ENCODE peak calls at places on chromosome X, in four cellular contexts. C is sigmoid colon, X is endothelial cell of umbilical vein, V is lower leg skin. M is an unnamed sample.

GRCh38 chrX:10011991-10012390 is 44.8 kb downstream of the CLDN34 start:
- DNase-seq in V (peak; percentile 52), X (peak; percentile 25), C (peak; percentile 46), M (no peak)

GRCh38 chrX:13911581-13911980 is 94.7 kb upstream of the GPM6B start:
- DNase-seq in X (no peak), V (no peak), C (no peak), M (no peak)

GRCh38 chrX:65926095-65927019 is 113.5 kb downstream of the VSIG4 start:
- DNase-seq in X (no peak), V (no peak), C (no peak), M (no peak)

GRCh38 chrX:63754141-63754859 is 30.7 kb downstream of the ARHGEF9 start:
- DNase-seq in C (no peak), V (peak; percentile 86), X (peak; percentile 46), M (no peak)

GRCh38 chrX:103774070-103774642 is 2.5 kb upstream of the PLP1 start:
- DNase-seq in V (peak; percentile 31), X (peak; percentile 40), C (no peak), M (no peak)

GRCh38 chrX:155544886-155545285 is 67.9 kb downstream of the TMLHE start:
- DNase-seq in X (no peak), V (no peak), C (no peak), M (no peak)

GRCh38 chrX:154727418-154728323 is 23.2 kb downstream of the GAB3 start:
- DNase-seq in X (peak; percentile 86), V (peak; percentile 90), C (peak; percentile 88), M (no peak)

GRCh38 chrX:38172596-38172995 is 48.1 kb downstream of the SRPX start:
- DNase-seq in V (no peak), C (no peak), X (no peak), M (no peak)

GRCh38 chrX:1397001-1397400 is 5.1 kb upstream of the SLC25A6 start:
- DNase-seq in X (no peak), V (no peak), C (peak; percentile 62), M (no peak)

GRCh38 chrX:150253946-150254615 is 109.0 kb upstream of the MAMLD1 start:
- DNase-seq in V (peak; percentile 78), C (no peak), X (no peak), M (no peak)

GRCh38 chrX:41468647-41469323 is 21.6 kb downstream of the NYX start:
- DNase-seq in C (no peak), X (no peak), V (peak; percentile 68), M (no peak)

GRCh38 chrX:20313889-20314288 is 47.2 kb upstream of the RPS6KA3 start:
- DNase-seq in V (no peak), C (no peak), X (no peak), M (no peak)

GRCh38 chrX:118945921-118946320 is 28.5 kb upstream of the LONRF3 start:
- DNase-seq in X (no peak), V (no peak), C (no peak), M (no peak)

GRCh38 chrX:153394595-153394994 is 6.6 kb downstream of the PNMA6E start:
- DNase-seq in V (peak; percentile 50), X (no peak), C (no peak), M (no peak)

GRCh38 chrX:154047266-154047665 is 27.6 kb upstream of the IRAK1 start:
- DNase-seq in C (no peak), X (peak; percentile 26), V (no peak), M (no peak)

GRCh38 chrX:133905305-133905704 is 80.1 kb downstream of the GPC3 start:
- DNase-seq in V (no peak), X (no peak), C (no peak), M (no peak)

GRCh38 chrX:11334165-11334564 is 41.0 kb downstream of the AMELX start:
- DNase-seq in C (no peak), X (no peak), V (no peak), M (no peak)

GRCh38 chrX:119041175-119041574 is 31.6 kb upstream of the CT47C1 start:
- DNase-seq in X (peak; percentile 90), V (no peak), C (peak; percentile 82), M (no peak)

GRCh38 chrX:77689376-77689775 is 96.6 kb downstream of the ATRX start:
- DNase-seq in C (no peak), V (no peak), X (no peak), M (no peak)

GRCh38 chrX:136907626-136908025 is 27.1 kb upstream of the RBMX start:
- DNase-seq in X (no peak), V (peak; percentile 82), C (no peak), M (no peak)

GRCh38 chrX:124098089-124098488 is 136.6 kb downstream of the STAG2 start:
- DNase-seq in C (no peak), V (no peak), X (peak; percentile 15), M (no peak)

GRCh38 chrX:8868906-8869305 is 67.7 kb upstream of the FAM9A start:
- DNase-seq in V (no peak), C (no peak), X (peak; percentile 3), M (no peak)

GRCh38 chrX:23668335-23668734 is 1.0 kb downstream of the PRDX4 start:
- DNase-seq in C (no peak), X (peak; percentile 21), V (no peak), M (no peak)

GRCh38 chrX:51743179-51743957 is at the start of gene GSPT2:
- DNase-seq in C (peak; percentile 86), V (peak; percentile 89), X (peak; percentile 59), M (peak; percentile 0)

GRCh38 chrX:69218407-69218806 is 53.2 kb upstream of the PJA1 start:
- DNase-seq in C (no peak), X (no peak), V (no peak), M (no peak)

GRCh38 chrX:11309220-11309619 is 16.0 kb downstream of the AMELX start:
- DNase-seq in X (no peak), C (no peak), V (no peak), M (no peak)

GRCh38 chrX:87063622-87064021 is 454.0 kb upstream of the KLHL4 start:
- DNase-seq in X (no peak), V (no peak), C (no peak), M (no peak)

GRCh38 chrX:134604701-134605271 is 53.5 kb downstream of the PLAC1 start:
- DNase-seq in C (no peak), X (peak; percentile 17), V (no peak), M (no peak)

GRCh38 chrX:71068052-71068918 is at the start of gene SNX12:
- DNase-seq in V (peak; percentile 97), C (peak; percentile 96), X (peak; percentile 94), M (peak; percentile 58)
- TF ChIP-seq POLR2A in V (no peak), C (peak; percentile 9), X (peak; percentile 74), M (peak; percentile 58)

GRCh38 chrX:55220119-55220794 is at the start of gene PAGE5:
- DNase-seq in C (no peak), V (no peak), X (no peak), M (no peak)
- TF ChIP-seq POLR2A in C (no peak), V (no peak), X (no peak), M (no peak)

GRCh38 chrX:16870095-16870860 is at the start of gene RBBP7:
- DNase-seq in V (peak; percentile 98), X (peak; percentile 89), C (peak; percentile 97), M (peak; percentile 55)
- TF ChIP-seq POLR2A in V (no peak), X (no peak), C (peak; percentile 92), M (peak; percentile 61)

DNA sequence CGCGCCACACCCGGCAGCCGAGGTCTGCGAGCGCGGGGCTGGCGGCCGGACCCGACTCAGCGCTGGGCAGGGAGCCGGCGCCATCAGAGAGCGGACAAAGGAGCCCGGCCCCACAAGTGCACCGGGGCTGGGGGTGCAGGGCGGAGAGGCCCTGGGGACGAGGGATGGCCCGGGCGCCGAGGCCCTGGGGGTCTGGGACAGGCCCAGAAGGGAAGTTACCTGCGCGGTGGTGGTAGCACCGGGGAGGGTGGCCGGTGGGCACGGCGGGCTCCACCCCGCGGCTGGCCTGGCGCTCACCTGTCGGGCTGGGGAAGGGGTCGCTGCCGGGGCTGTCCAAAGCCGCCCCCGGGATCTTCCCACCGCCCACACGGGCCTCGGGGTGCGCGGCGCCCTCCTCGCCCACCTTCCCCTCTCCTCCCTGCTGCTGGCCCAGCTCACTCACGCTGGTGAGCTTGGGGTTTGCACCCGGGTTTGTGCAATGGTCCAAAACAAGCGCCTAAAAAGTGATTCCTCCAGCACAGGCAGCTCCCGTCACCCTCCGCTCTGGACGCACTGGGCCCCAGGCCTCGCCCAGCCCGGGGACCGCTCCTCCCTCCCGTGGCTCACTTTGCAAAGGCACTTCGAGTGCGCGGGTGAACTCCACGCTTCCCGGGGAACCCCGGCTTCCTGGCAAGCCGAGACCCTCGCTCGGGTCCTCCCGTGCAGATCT is at the start of gene CTPS2:
- DNase-seq in V (peak; percentile 93), X (peak; percentile 1), C (peak; percentile 85), M (no peak)
- TF ChIP-seq POLR2A in V (no peak), X (no peak), C (no peak), M (peak; percentile 55)

DNA sequence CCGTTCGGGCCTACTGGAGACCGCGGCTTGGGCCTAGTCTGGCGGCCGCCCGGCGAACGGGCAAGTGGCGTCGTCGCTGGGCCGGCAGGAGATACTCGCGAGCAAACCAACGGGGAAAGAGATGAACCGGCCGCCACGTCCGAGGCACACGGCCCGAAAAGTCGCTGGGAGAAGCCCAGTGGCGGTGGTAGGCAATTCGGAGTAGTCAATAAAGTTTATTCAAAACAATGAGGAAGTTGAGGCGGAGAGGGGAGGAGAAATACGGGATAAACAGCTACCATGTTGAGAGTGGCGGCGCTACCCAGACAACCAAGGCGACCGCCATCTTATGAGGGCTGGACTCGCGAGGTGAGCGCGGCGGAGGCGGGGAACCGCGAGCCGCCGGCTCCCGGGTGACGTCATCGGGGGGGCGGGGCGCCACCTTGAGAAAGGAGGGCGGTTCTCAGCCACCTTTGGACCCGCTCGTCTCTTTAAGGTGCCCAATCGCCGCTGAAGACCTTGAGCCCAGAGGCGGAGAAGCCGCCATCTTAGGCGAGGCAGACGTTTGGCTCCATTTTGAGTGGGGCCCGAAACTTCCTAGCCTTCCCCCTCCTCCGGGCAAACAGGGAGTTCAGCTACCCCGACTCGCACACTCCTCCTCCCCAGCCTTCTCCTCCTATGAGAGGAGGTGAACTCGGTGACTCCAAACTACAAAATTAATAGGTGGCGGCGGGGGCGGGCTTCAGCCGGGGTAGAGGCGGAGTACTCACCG is at the start of gene PHF8:
- DNase-seq in V (peak; percentile 98), C (peak; percentile 97), X (peak; percentile 95), M (peak; percentile 69)
- TF ChIP-seq POLR2A in V (no peak), C (peak; percentile 16), X (peak; percentile 70), M (no peak)